ENCODE peak calls at places on chromosomes 13 and 19, in eight cellular contexts. One of them, this sample, is unnamed.

GRCh38 chr13:75870397-75870801 is 234.3 kb downstream of the LMO7 start:
- DNase-seq in T-helper 2 cell: no peak
- DNase-seq in cardiac fibroblast: peak; percentile 50
- DNase-seq in neural crest cell: peak; percentile 20
- DNase-seq in naive thymus-derived CD4-positive, alpha-beta T cell: peak; percentile 61
- DNase-seq in right cardiac atrium: no peak
- DNase-seq in activated T-helper 9 cell treated with anti-CD3 and anti-CD28 coated beads, Interleukin-2, amount 50 U/mL, for 16 hours: no peak
- DNase-seq in SK-MEL-5: peak; percentile 43
- DNase-seq in this sample: peak; percentile 38

GRCh38 chr19:32829345-32829896 is 40.1 kb downstream of the SLC7A9 start:
- DNase-seq in T-helper 2 cell: no peak
- DNase-seq in neural crest cell: no peak
- DNase-seq in activated T-helper 9 cell treated with anti-CD3 and anti-CD28 coated beads, Interleukin-2, amount 50 U/mL, for 16 hours: no peak
- DNase-seq in right cardiac atrium: no peak
- DNase-seq in SK-MEL-5: no peak
- DNase-seq in cardiac fibroblast: no peak
- DNase-seq in naive thymus-derived CD4-positive, alpha-beta T cell: no peak
- DNase-seq in this sample: no peak

GRCh38 chr13:102376314-102376713 is 25.5 kb downstream of the FGF14 start:
- DNase-seq in activated T-helper 9 cell treated with anti-CD3 and anti-CD28 coated beads, Interleukin-2, amount 50 U/mL, for 16 hours: no peak
- DNase-seq in cardiac fibroblast: no peak
- DNase-seq in naive thymus-derived CD4-positive, alpha-beta T cell: no peak
- DNase-seq in T-helper 2 cell: no peak
- DNase-seq in right cardiac atrium: no peak
- DNase-seq in SK-MEL-5: no peak
- DNase-seq in neural crest cell: no peak
- DNase-seq in this sample: no peak

GRCh38 chr13:23771966-23772365 is 117.2 kb downstream of the MIPEP start:
- DNase-seq in right cardiac atrium: no peak
- DNase-seq in cardiac fibroblast: peak; percentile 67
- DNase-seq in naive thymus-derived CD4-positive, alpha-beta T cell: no peak
- DNase-seq in neural crest cell: no peak
- DNase-seq in SK-MEL-5: no peak
- DNase-seq in activated T-helper 9 cell treated with anti-CD3 and anti-CD28 coated beads, Interleukin-2, amount 50 U/mL, for 16 hours: no peak
- DNase-seq in T-helper 2 cell: no peak
- DNase-seq in this sample: no peak

GRCh38 chr19:50167314-50167721 is 4.2 kb upstream of the IZUMO2 start:
- DNase-seq in activated T-helper 9 cell treated with anti-CD3 and anti-CD28 coated beads, Interleukin-2, amount 50 U/mL, for 16 hours: no peak
- DNase-seq in right cardiac atrium: no peak
- DNase-seq in SK-MEL-5: no peak
- DNase-seq in cardiac fibroblast: no peak
- DNase-seq in neural crest cell: no peak
- DNase-seq in T-helper 2 cell: no peak
- DNase-seq in naive thymus-derived CD4-positive, alpha-beta T cell: no peak
- DNase-seq in this sample: no peak

GRCh38 chr13:97422118-97423054 is 11.6 kb upstream of the RAP2A start:
- DNase-seq in activated T-helper 9 cell treated with anti-CD3 and anti-CD28 coated beads, Interleukin-2, amount 50 U/mL, for 16 hours: no peak
- DNase-seq in SK-MEL-5: no peak
- DNase-seq in T-helper 2 cell: no peak
- DNase-seq in right cardiac atrium: no peak
- DNase-seq in naive thymus-derived CD4-positive, alpha-beta T cell: no peak
- DNase-seq in cardiac fibroblast: peak; percentile 40
- DNase-seq in neural crest cell: no peak
- DNase-seq in this sample: no peak

GRCh38 chr13:100314132-100314910 is 225.4 kb downstream of the PCCA start:
- DNase-seq in cardiac fibroblast: no peak
- DNase-seq in naive thymus-derived CD4-positive, alpha-beta T cell: no peak
- DNase-seq in activated T-helper 9 cell treated with anti-CD3 and anti-CD28 coated beads, Interleukin-2, amount 50 U/mL, for 16 hours: no peak
- DNase-seq in right cardiac atrium: no peak
- DNase-seq in T-helper 2 cell: no peak
- DNase-seq in neural crest cell: no peak
- DNase-seq in SK-MEL-5: no peak
- DNase-seq in this sample: no peak

GRCh38 chr19:38134538-38135149 is 89.4 kb downstream of the DPF1 start:
- DNase-seq in naive thymus-derived CD4-positive, alpha-beta T cell: no peak
- DNase-seq in SK-MEL-5: peak; percentile 64
- DNase-seq in activated T-helper 9 cell treated with anti-CD3 and anti-CD28 coated beads, Interleukin-2, amount 50 U/mL, for 16 hours: no peak
- DNase-seq in cardiac fibroblast: peak; percentile 72
- DNase-seq in right cardiac atrium: no peak
- DNase-seq in T-helper 2 cell: no peak
- DNase-seq in neural crest cell: peak; percentile 57
- DNase-seq in this sample: peak; percentile 68

GRCh38 chr19:39540333-39540673 is 342 bp upstream of the EID2 start:
- DNase-seq in cardiac fibroblast: no peak
- DNase-seq in activated T-helper 9 cell treated with anti-CD3 and anti-CD28 coated beads, Interleukin-2, amount 50 U/mL, for 16 hours: no peak
- DNase-seq in neural crest cell: no peak
- DNase-seq in right cardiac atrium: no peak
- DNase-seq in naive thymus-derived CD4-positive, alpha-beta T cell: no peak
- DNase-seq in SK-MEL-5: no peak
- DNase-seq in T-helper 2 cell: no peak
- DNase-seq in this sample: no peak

GRCh38 chr13:97125051-97125809 is 96.9 kb upstream of the MBNL2 start:
- DNase-seq in naive thymus-derived CD4-positive, alpha-beta T cell: no peak
- DNase-seq in T-helper 2 cell: no peak
- DNase-seq in SK-MEL-5: no peak
- DNase-seq in right cardiac atrium: no peak
- DNase-seq in cardiac fibroblast: peak; percentile 81
- DNase-seq in activated T-helper 9 cell treated with anti-CD3 and anti-CD28 coated beads, Interleukin-2, amount 50 U/mL, for 16 hours: no peak
- DNase-seq in neural crest cell: no peak
- DNase-seq in this sample: no peak

GRCh38 chr19:14830702-14831101 is 4.3 kb downstream of the OR7A5 start:
- DNase-seq in right cardiac atrium: no peak
- DNase-seq in activated T-helper 9 cell treated with anti-CD3 and anti-CD28 coated beads, Interleukin-2, amount 50 U/mL, for 16 hours: no peak
- DNase-seq in SK-MEL-5: peak; percentile 95
- DNase-seq in cardiac fibroblast: no peak
- DNase-seq in T-helper 2 cell: no peak
- DNase-seq in naive thymus-derived CD4-positive, alpha-beta T cell: no peak
- DNase-seq in neural crest cell: no peak
- DNase-seq in this sample: no peak

GRCh38 chr19:14526423-14526822 is 3.0 kb upstream of the TECR start:
- DNase-seq in T-helper 2 cell: no peak
- DNase-seq in activated T-helper 9 cell treated with anti-CD3 and anti-CD28 coated beads, Interleukin-2, amount 50 U/mL, for 16 hours: no peak
- DNase-seq in neural crest cell: no peak
- DNase-seq in right cardiac atrium: no peak
- DNase-seq in cardiac fibroblast: no peak
- DNase-seq in SK-MEL-5: no peak
- DNase-seq in naive thymus-derived CD4-positive, alpha-beta T cell: no peak
- DNase-seq in this sample: no peak

GRCh38 chr19:34363094-34363493 is 1.9 kb upstream of the GPI start:
- DNase-seq in SK-MEL-5: peak; percentile 32
- DNase-seq in naive thymus-derived CD4-positive, alpha-beta T cell: no peak
- DNase-seq in T-helper 2 cell: no peak
- DNase-seq in right cardiac atrium: no peak
- DNase-seq in neural crest cell: no peak
- DNase-seq in activated T-helper 9 cell treated with anti-CD3 and anti-CD28 coated beads, Interleukin-2, amount 50 U/mL, for 16 hours: no peak
- DNase-seq in cardiac fibroblast: no peak
- DNase-seq in this sample: no peak

GRCh38 chr19:19276386-19276785 is 3.3 kb upstream of the TM6SF2 start:
- DNase-seq in T-helper 2 cell: no peak
- DNase-seq in naive thymus-derived CD4-positive, alpha-beta T cell: no peak
- DNase-seq in neural crest cell: no peak
- DNase-seq in SK-MEL-5: no peak
- DNase-seq in activated T-helper 9 cell treated with anti-CD3 and anti-CD28 coated beads, Interleukin-2, amount 50 U/mL, for 16 hours: no peak
- DNase-seq in right cardiac atrium: no peak
- DNase-seq in cardiac fibroblast: peak; percentile 85
- DNase-seq in this sample: no peak

GRCh38 chr13:109275848-109276247 is 510.5 kb downstream of the IRS2 start:
- DNase-seq in naive thymus-derived CD4-positive, alpha-beta T cell: no peak
- DNase-seq in T-helper 2 cell: no peak
- DNase-seq in activated T-helper 9 cell treated with anti-CD3 and anti-CD28 coated beads, Interleukin-2, amount 50 U/mL, for 16 hours: no peak
- DNase-seq in SK-MEL-5: no peak
- DNase-seq in neural crest cell: no peak
- DNase-seq in right cardiac atrium: no peak
- DNase-seq in cardiac fibroblast: no peak
- DNase-seq in this sample: no peak

GRCh38 chr13:45219123-45219891 is 18.5 kb upstream of the KCTD4 start:
- DNase-seq in naive thymus-derived CD4-positive, alpha-beta T cell: no peak
- DNase-seq in right cardiac atrium: no peak
- DNase-seq in SK-MEL-5: peak; percentile 65
- DNase-seq in T-helper 2 cell: no peak
- DNase-seq in activated T-helper 9 cell treated with anti-CD3 and anti-CD28 coated beads, Interleukin-2, amount 50 U/mL, for 16 hours: no peak
- DNase-seq in cardiac fibroblast: no peak
- DNase-seq in neural crest cell: no peak
- DNase-seq in this sample: peak; percentile 53

GRCh38 chr13:101514695-101515275 is 62.3 kb downstream of the ITGBL1 start:
- DNase-seq in T-helper 2 cell: no peak
- DNase-seq in activated T-helper 9 cell treated with anti-CD3 and anti-CD28 coated beads, Interleukin-2, amount 50 U/mL, for 16 hours: no peak
- DNase-seq in SK-MEL-5: peak; percentile 77
- DNase-seq in right cardiac atrium: no peak
- DNase-seq in cardiac fibroblast: peak; percentile 89
- DNase-seq in naive thymus-derived CD4-positive, alpha-beta T cell: peak; percentile 32
- DNase-seq in neural crest cell: peak; percentile 6
- DNase-seq in this sample: peak; percentile 87

GRCh38 chr19:10815007-10815531 is 20.9 kb downstream of the TMED1 start:
- DNase-seq in right cardiac atrium: no peak
- DNase-seq in activated T-helper 9 cell treated with anti-CD3 and anti-CD28 coated beads, Interleukin-2, amount 50 U/mL, for 16 hours: no peak
- DNase-seq in naive thymus-derived CD4-positive, alpha-beta T cell: no peak
- DNase-seq in neural crest cell: no peak
- DNase-seq in SK-MEL-5: no peak
- DNase-seq in T-helper 2 cell: no peak
- DNase-seq in cardiac fibroblast: no peak
- DNase-seq in this sample: no peak

GRCh38 chr19:18021121-18021755 is 13.3 kb downstream of the ARRDC2 start:
- DNase-seq in SK-MEL-5: no peak
- DNase-seq in right cardiac atrium: peak; percentile 93
- DNase-seq in neural crest cell: no peak
- DNase-seq in naive thymus-derived CD4-positive, alpha-beta T cell: peak; percentile 47
- DNase-seq in cardiac fibroblast: peak; percentile 95
- DNase-seq in activated T-helper 9 cell treated with anti-CD3 and anti-CD28 coated beads, Interleukin-2, amount 50 U/mL, for 16 hours: peak; percentile 62
- DNase-seq in T-helper 2 cell: peak; percentile 43
- DNase-seq in this sample: peak; percentile 97

GRCh38 chr19:30856786-30857185 is 484.6 kb downstream of the ZNF536 start:
- DNase-seq in neural crest cell: no peak
- DNase-seq in SK-MEL-5: no peak
- DNase-seq in naive thymus-derived CD4-positive, alpha-beta T cell: no peak
- DNase-seq in right cardiac atrium: no peak
- DNase-seq in cardiac fibroblast: no peak
- DNase-seq in activated T-helper 9 cell treated with anti-CD3 and anti-CD28 coated beads, Interleukin-2, amount 50 U/mL, for 16 hours: no peak
- DNase-seq in T-helper 2 cell: no peak
- DNase-seq in this sample: no peak

GRCh38 chr19:50931023-50931422 is 19.8 kb upstream of the KLK4 start:
- DNase-seq in cardiac fibroblast: no peak
- DNase-seq in naive thymus-derived CD4-positive, alpha-beta T cell: no peak
- DNase-seq in T-helper 2 cell: no peak
- DNase-seq in right cardiac atrium: no peak
- DNase-seq in SK-MEL-5: no peak
- DNase-seq in activated T-helper 9 cell treated with anti-CD3 and anti-CD28 coated beads, Interleukin-2, amount 50 U/mL, for 16 hours: no peak
- DNase-seq in neural crest cell: no peak
- DNase-seq in this sample: no peak

GRCh38 chr13:43205421-43205820 is 182.0 kb downstream of the DNAJC15 start:
- DNase-seq in activated T-helper 9 cell treated with anti-CD3 and anti-CD28 coated beads, Interleukin-2, amount 50 U/mL, for 16 hours: no peak
- DNase-seq in SK-MEL-5: no peak
- DNase-seq in neural crest cell: no peak
- DNase-seq in T-helper 2 cell: no peak
- DNase-seq in cardiac fibroblast: no peak
- DNase-seq in naive thymus-derived CD4-positive, alpha-beta T cell: no peak
- DNase-seq in right cardiac atrium: no peak
- DNase-seq in this sample: no peak

GRCh38 chr13:49956131-49956530 is 20.0 kb upstream of the SPRYD7 start:
- DNase-seq in naive thymus-derived CD4-positive, alpha-beta T cell: no peak
- DNase-seq in right cardiac atrium: no peak
- DNase-seq in cardiac fibroblast: no peak
- DNase-seq in activated T-helper 9 cell treated with anti-CD3 and anti-CD28 coated beads, Interleukin-2, amount 50 U/mL, for 16 hours: no peak
- DNase-seq in neural crest cell: no peak
- DNase-seq in SK-MEL-5: no peak
- DNase-seq in T-helper 2 cell: no peak
- DNase-seq in this sample: no peak

GRCh38 chr19:35545855-35546381 is 492 bp downstream of the TMEM147 start:
- DNase-seq in cardiac fibroblast: peak; percentile 26
- DNase-seq in naive thymus-derived CD4-positive, alpha-beta T cell: no peak
- DNase-seq in neural crest cell: no peak
- DNase-seq in SK-MEL-5: peak; percentile 38
- DNase-seq in activated T-helper 9 cell treated with anti-CD3 and anti-CD28 coated beads, Interleukin-2, amount 50 U/mL, for 16 hours: peak; percentile 44
- DNase-seq in right cardiac atrium: peak; percentile 43
- DNase-seq in T-helper 2 cell: peak; percentile 45
- DNase-seq in this sample: peak; percentile 46

GRCh38 chr13:113589251-113589960 is 4.9 kb downstream of the TFDP1 start:
- DNase-seq in SK-MEL-5: no peak
- DNase-seq in cardiac fibroblast: no peak
- DNase-seq in activated T-helper 9 cell treated with anti-CD3 and anti-CD28 coated beads, Interleukin-2, amount 50 U/mL, for 16 hours: no peak
- DNase-seq in T-helper 2 cell: no peak
- DNase-seq in right cardiac atrium: no peak
- DNase-seq in naive thymus-derived CD4-positive, alpha-beta T cell: no peak
- DNase-seq in neural crest cell: no peak
- DNase-seq in this sample: peak; percentile 24

GRCh38 chr19:13022111-13022858 is 27.0 kb downstream of the NFIX start:
- DNase-seq in T-helper 2 cell: no peak
- DNase-seq in cardiac fibroblast: peak; percentile 51
- DNase-seq in naive thymus-derived CD4-positive, alpha-beta T cell: no peak
- DNase-seq in activated T-helper 9 cell treated with anti-CD3 and anti-CD28 coated beads, Interleukin-2, amount 50 U/mL, for 16 hours: no peak
- DNase-seq in neural crest cell: no peak
- DNase-seq in right cardiac atrium: peak; percentile 57
- DNase-seq in SK-MEL-5: no peak
- DNase-seq in this sample: no peak

This sample was measured in dermis blood vessel endothelial cell.